ENCODE peak calls at places on chromosomes 12 and 14, in ten cellular contexts. X is IMR-90; V is NCI-H1092 treated with DMSO at 0.1 percent for 48 hours; A is dorsolateral prefrontal cortex; L is stimulated activated CD4-positive, alpha-beta T cell treated with anti-CD3 and anti-CD28 coated beads, Interleukin-1b, Interleukin-23, amount 100 ng/mL, for 1 hour; W is endothelial cell; C is AG04449; N is hepatocyte; M is activated naive CD4-positive, alpha-beta T cell; Q is GM13977. H is an unnamed sample.

GRCh38 chr14:28676481-28676880 is 90.1 kb upstream of the FOXG1 start:
- DNase-seq in N (peak), M (no peak), Q (no peak), W (no peak), X (peak), C (no peak), A (no peak), L (no peak), V (no peak), H (no peak)

GRCh38 chr14:61923348-61923747 is 161.1 kb downstream of the SNAPC1 start:
- DNase-seq in L (no peak), W (no peak), N (no peak), X (peak), M (no peak), C (no peak), Q (no peak), A (no peak), V (no peak), H (no peak)

GRCh38 chr14:103445783-103446182 is 60.6 kb downstream of the MARK3 start:
- DNase-seq in A (peak), Q (no peak), X (no peak), C (no peak), L (no peak), N (no peak), W (no peak), V (no peak), M (no peak), H (no peak)

GRCh38 chr14:102049258-102050025 is 37.4 kb downstream of the HSP90AA1 start:
- DNase-seq in V (no peak), W (no peak), M (no peak), Q (no peak), X (no peak), C (no peak), N (no peak), A (no peak), L (no peak), H (no peak)

GRCh38 chr14:69553221-69553620 is 21.4 kb downstream of the CCDC177 start:
- DNase-seq in L (no peak), V (no peak), W (no peak), A (no peak), N (peak), Q (no peak), C (no peak), M (no peak), X (peak), H (no peak)

GRCh38 chr14:22561661-22562579 is 27.1 kb downstream of the DAD1 start:
- DNase-seq in L (no peak), C (no peak), N (no peak), Q (no peak), A (no peak), V (no peak), M (no peak), X (no peak), W (no peak), H (no peak)

GRCh38 chr14:103101964-103102688 is 7.6 kb downstream of the EXOC3L4 start:
- DNase-seq in M (no peak), C (no peak), V (no peak), X (no peak), L (no peak), A (no peak), W (no peak), N (no peak), Q (no peak), H (no peak)

GRCh38 chr12:91361864-91362263 is 179.2 kb upstream of the DCN start:
- DNase-seq in L (no peak), Q (peak), C (no peak), N (peak), A (no peak), X (peak), V (peak), W (no peak), M (no peak), H (no peak)

GRCh38 chr14:69586420-69586819 is 11.7 kb upstream of the CCDC177 start:
- DNase-seq in L (no peak), V (no peak), N (no peak), C (no peak), A (no peak), Q (no peak), W (no peak), M (no peak), X (no peak), H (no peak)

GRCh38 chr12:123113038-123113437 is 37.9 kb downstream of the PITPNM2 start:
- DNase-seq in V (peak), L (no peak), C (no peak), M (no peak), N (no peak), X (no peak), Q (no peak), W (no peak), A (no peak), H (no peak)

GRCh38 chr12:49233842-49234526 is 30.9 kb upstream of the TUBA1C start:
- DNase-seq in Q (peak), W (no peak), M (no peak), N (no peak), V (peak), A (peak), X (no peak), L (no peak), C (no peak), H (peak)

GRCh38 chr14:99203080-99203479 is 68.9 kb downstream of the BCL11B start:
- DNase-seq in M (no peak), X (no peak), C (no peak), V (no peak), Q (no peak), A (peak), W (no peak), N (no peak), L (no peak), H (no peak)

GRCh38 chr14:68580676-68581075 is 212.2 kb downstream of the ZFP36L1 start:
- DNase-seq in C (no peak), M (no peak), X (no peak), L (no peak), A (no peak), W (no peak), N (peak), V (no peak), Q (no peak), H (no peak)

GRCh38 chr12:26647091-26647490 is 185.9 kb downstream of the ITPR2 start:
- DNase-seq in Q (no peak), X (peak), W (no peak), N (no peak), C (no peak), L (no peak), M (no peak), V (no peak), A (no peak), H (no peak)

H was measured in hypothalamus.